ENCODE peak calls at places on chromosomes 6 and 20, in nine cellular contexts. One of them, this sample, is unnamed.

GRCh38 chr20:20546402-20546801 is 166.0 kb downstream of the RALGAPA2 start:
- DNase-seq in astrocyte: no peak
- DNase-seq in fibroblast of pulmonary artery: no peak
- DNase-seq in NCI-H345: no peak
- DNase-seq in ACHN: no peak
- DNase-seq in NCI-H1694: peak
- DNase-seq in hepatic stellate cell: no peak
- DNase-seq in LHCN-M2: peak
- DNase-seq in astrocyte of the spinal cord: no peak
- DNase-seq in this sample: peak

GRCh38 chr6:37548067-37548674 is 48.5 kb upstream of the CCDC167 start:
- DNase-seq in astrocyte: no peak
- DNase-seq in fibroblast of pulmonary artery: no peak
- DNase-seq in NCI-H345: no peak
- DNase-seq in ACHN: no peak
- DNase-seq in NCI-H1694: no peak
- DNase-seq in hepatic stellate cell: no peak
- DNase-seq in LHCN-M2: no peak
- DNase-seq in astrocyte of the spinal cord: no peak
- DNase-seq in this sample: no peak

GRCh38 chr6:159008656-159009288 is 8.8 kb upstream of the RSPH3 start:
- DNase-seq in astrocyte: peak
- DNase-seq in fibroblast of pulmonary artery: peak
- DNase-seq in NCI-H345: peak
- DNase-seq in ACHN: peak
- DNase-seq in NCI-H1694: peak
- DNase-seq in hepatic stellate cell: peak
- DNase-seq in LHCN-M2: no peak
- DNase-seq in astrocyte of the spinal cord: no peak
- DNase-seq in this sample: no peak

GRCh38 chr6:69980624-69981023 is 114.3 kb downstream of the COL19A1 start:
- DNase-seq in astrocyte: no peak
- DNase-seq in fibroblast of pulmonary artery: no peak
- DNase-seq in NCI-H345: no peak
- DNase-seq in ACHN: no peak
- DNase-seq in NCI-H1694: no peak
- DNase-seq in hepatic stellate cell: no peak
- DNase-seq in LHCN-M2: no peak
- DNase-seq in astrocyte of the spinal cord: no peak
- DNase-seq in this sample: peak

GRCh38 chr6:147712841-147713240 is 204.4 kb downstream of the SAMD5 start:
- DNase-seq in astrocyte: peak
- DNase-seq in fibroblast of pulmonary artery: no peak
- DNase-seq in NCI-H345: no peak
- DNase-seq in ACHN: no peak
- DNase-seq in NCI-H1694: no peak
- DNase-seq in hepatic stellate cell: no peak
- DNase-seq in LHCN-M2: no peak
- DNase-seq in astrocyte of the spinal cord: no peak
- DNase-seq in this sample: no peak

GRCh38 chr6:52325695-52326471 is 36.1 kb upstream of the PAQR8 start:
- DNase-seq in astrocyte: no peak
- DNase-seq in fibroblast of pulmonary artery: no peak
- DNase-seq in NCI-H345: no peak
- DNase-seq in ACHN: no peak
- DNase-seq in NCI-H1694: no peak
- DNase-seq in hepatic stellate cell: no peak
- DNase-seq in LHCN-M2: no peak
- DNase-seq in astrocyte of the spinal cord: no peak
- DNase-seq in this sample: no peak

GRCh38 chr6:132270745-132271414 is 130.4 kb downstream of the MOXD1 start:
- DNase-seq in astrocyte: peak
- DNase-seq in fibroblast of pulmonary artery: no peak
- DNase-seq in NCI-H345: no peak
- DNase-seq in ACHN: no peak
- DNase-seq in NCI-H1694: no peak
- DNase-seq in hepatic stellate cell: no peak
- DNase-seq in LHCN-M2: no peak
- DNase-seq in astrocyte of the spinal cord: no peak
- DNase-seq in this sample: no peak

GRCh38 chr20:10225439-10226080 is 6.9 kb downstream of the SNAP25 start:
- DNase-seq in astrocyte: no peak
- DNase-seq in fibroblast of pulmonary artery: no peak
- DNase-seq in NCI-H345: no peak
- DNase-seq in ACHN: peak
- DNase-seq in NCI-H1694: peak
- DNase-seq in hepatic stellate cell: no peak
- DNase-seq in LHCN-M2: peak
- DNase-seq in astrocyte of the spinal cord: no peak
- DNase-seq in this sample: peak

GRCh38 chr20:47334022-47334551 is 22.4 kb downstream of the ZMYND8 start:
- DNase-seq in astrocyte: peak
- DNase-seq in fibroblast of pulmonary artery: peak
- DNase-seq in NCI-H345: peak
- DNase-seq in ACHN: peak
- DNase-seq in NCI-H1694: no peak
- DNase-seq in hepatic stellate cell: peak
- DNase-seq in LHCN-M2: peak
- DNase-seq in astrocyte of the spinal cord: peak
- DNase-seq in this sample: no peak

GRCh38 chr6:134787261-134787871 is 162.5 kb downstream of the ALDH8A1 start:
- DNase-seq in astrocyte: peak
- DNase-seq in fibroblast of pulmonary artery: peak
- DNase-seq in NCI-H345: no peak
- DNase-seq in ACHN: peak
- DNase-seq in NCI-H1694: no peak
- DNase-seq in hepatic stellate cell: peak
- DNase-seq in LHCN-M2: peak
- DNase-seq in astrocyte of the spinal cord: peak
- DNase-seq in this sample: no peak

GRCh38 chr20:52104546-52105044 is 87.0 kb downstream of the ZFP64 start:
- DNase-seq in astrocyte: peak
- DNase-seq in fibroblast of pulmonary artery: peak
- DNase-seq in NCI-H345: no peak
- DNase-seq in ACHN: peak
- DNase-seq in NCI-H1694: no peak
- DNase-seq in hepatic stellate cell: peak
- DNase-seq in LHCN-M2: no peak
- DNase-seq in astrocyte of the spinal cord: peak
- DNase-seq in this sample: no peak

GRCh38 chr6:122610690-122611455 is 668 bp downstream of the PKIB start:
- DNase-seq in astrocyte: peak
- DNase-seq in fibroblast of pulmonary artery: peak
- DNase-seq in NCI-H345: peak
- DNase-seq in ACHN: peak
- DNase-seq in NCI-H1694: no peak
- DNase-seq in hepatic stellate cell: no peak
- DNase-seq in LHCN-M2: peak
- DNase-seq in astrocyte of the spinal cord: peak
- DNase-seq in this sample: no peak

GRCh38 chr6:137783640-137784198 is 83.3 kb upstream of the TNFAIP3 start:
- DNase-seq in astrocyte: no peak
- DNase-seq in fibroblast of pulmonary artery: peak
- DNase-seq in NCI-H345: no peak
- DNase-seq in ACHN: no peak
- DNase-seq in NCI-H1694: no peak
- DNase-seq in hepatic stellate cell: no peak
- DNase-seq in LHCN-M2: no peak
- DNase-seq in astrocyte of the spinal cord: no peak
- DNase-seq in this sample: no peak

GRCh38 chr20:49586967-49587587 is 19.1 kb upstream of the PTGIS start:
- DNase-seq in astrocyte: peak
- DNase-seq in fibroblast of pulmonary artery: peak
- DNase-seq in NCI-H345: no peak
- DNase-seq in ACHN: no peak
- DNase-seq in NCI-H1694: no peak
- DNase-seq in hepatic stellate cell: peak
- DNase-seq in LHCN-M2: no peak
- DNase-seq in astrocyte of the spinal cord: peak
- DNase-seq in this sample: no peak

GRCh38 chr20:59670786-59671492 is 66.6 kb downstream of the PHACTR3 start:
- DNase-seq in astrocyte: no peak
- DNase-seq in fibroblast of pulmonary artery: no peak
- DNase-seq in NCI-H345: no peak
- DNase-seq in ACHN: no peak
- DNase-seq in NCI-H1694: no peak
- DNase-seq in hepatic stellate cell: no peak
- DNase-seq in LHCN-M2: no peak
- DNase-seq in astrocyte of the spinal cord: no peak
- DNase-seq in this sample: no peak

GRCh38 chr6:166258854-166259276 is 49.3 kb downstream of the PRR18 start:
- DNase-seq in astrocyte: no peak
- DNase-seq in fibroblast of pulmonary artery: no peak
- DNase-seq in NCI-H345: no peak
- DNase-seq in ACHN: no peak
- DNase-seq in NCI-H1694: no peak
- DNase-seq in hepatic stellate cell: no peak
- DNase-seq in LHCN-M2: no peak
- DNase-seq in astrocyte of the spinal cord: peak
- DNase-seq in this sample: no peak

GRCh38 chr6:27617046-27617687 is 144.3 kb upstream of the ZNF184 start:
- DNase-seq in astrocyte: peak
- DNase-seq in fibroblast of pulmonary artery: peak
- DNase-seq in NCI-H345: no peak
- DNase-seq in ACHN: no peak
- DNase-seq in NCI-H1694: no peak
- DNase-seq in hepatic stellate cell: no peak
- DNase-seq in LHCN-M2: peak
- DNase-seq in astrocyte of the spinal cord: peak
- DNase-seq in this sample: no peak

GRCh38 chr6:142210606-142211005 is 63.5 kb downstream of the VTA1 start:
- DNase-seq in astrocyte: no peak
- DNase-seq in fibroblast of pulmonary artery: peak
- DNase-seq in NCI-H345: no peak
- DNase-seq in ACHN: no peak
- DNase-seq in NCI-H1694: no peak
- DNase-seq in hepatic stellate cell: peak
- DNase-seq in LHCN-M2: peak
- DNase-seq in astrocyte of the spinal cord: peak
- DNase-seq in this sample: no peak

GRCh38 chr20:47905628-47906487 is 120.6 kb upstream of the SULF2 start:
- DNase-seq in astrocyte: no peak
- DNase-seq in fibroblast of pulmonary artery: no peak
- DNase-seq in NCI-H345: no peak
- DNase-seq in ACHN: no peak
- DNase-seq in NCI-H1694: no peak
- DNase-seq in hepatic stellate cell: no peak
- DNase-seq in LHCN-M2: no peak
- DNase-seq in astrocyte of the spinal cord: no peak
- DNase-seq in this sample: no peak

GRCh38 chr20:19784511-19785172 is 26.6 kb downstream of the RIN2 start:
- DNase-seq in astrocyte: peak
- DNase-seq in fibroblast of pulmonary artery: peak
- DNase-seq in NCI-H345: peak
- DNase-seq in ACHN: peak
- DNase-seq in NCI-H1694: peak
- DNase-seq in hepatic stellate cell: peak
- DNase-seq in LHCN-M2: peak
- DNase-seq in astrocyte of the spinal cord: peak
- DNase-seq in this sample: peak

GRCh38 chr20:54221996-54222890 is 14.4 kb downstream of the PFDN4 start:
- DNase-seq in astrocyte: no peak
- DNase-seq in fibroblast of pulmonary artery: no peak
- DNase-seq in NCI-H345: peak
- DNase-seq in ACHN: no peak
- DNase-seq in NCI-H1694: no peak
- DNase-seq in hepatic stellate cell: no peak
- DNase-seq in LHCN-M2: no peak
- DNase-seq in astrocyte of the spinal cord: no peak
- DNase-seq in this sample: no peak

GRCh38 chr6:9095671-9096260 is 660.4 kb upstream of the SLC35B3 start:
- DNase-seq in astrocyte: no peak
- DNase-seq in fibroblast of pulmonary artery: no peak
- DNase-seq in NCI-H345: peak
- DNase-seq in ACHN: no peak
- DNase-seq in NCI-H1694: no peak
- DNase-seq in hepatic stellate cell: no peak
- DNase-seq in LHCN-M2: no peak
- DNase-seq in astrocyte of the spinal cord: no peak
- DNase-seq in this sample: no peak

GRCh38 chr20:53664121-53664520 is 70.5 kb upstream of the ZNF217 start:
- DNase-seq in astrocyte: no peak
- DNase-seq in fibroblast of pulmonary artery: no peak
- DNase-seq in NCI-H345: no peak
- DNase-seq in ACHN: no peak
- DNase-seq in NCI-H1694: no peak
- DNase-seq in hepatic stellate cell: no peak
- DNase-seq in LHCN-M2: no peak
- DNase-seq in astrocyte of the spinal cord: no peak
- DNase-seq in this sample: no peak

GRCh38 chr20:25030007-25030648 is 27.8 kb downstream of the ACSS1 start:
- DNase-seq in astrocyte: no peak
- DNase-seq in fibroblast of pulmonary artery: no peak
- DNase-seq in NCI-H345: no peak
- DNase-seq in ACHN: no peak
- DNase-seq in NCI-H1694: no peak
- DNase-seq in hepatic stellate cell: no peak
- DNase-seq in LHCN-M2: no peak
- DNase-seq in astrocyte of the spinal cord: no peak
- DNase-seq in this sample: no peak

GRCh38 chr6:167441653-167442644 is 117.1 kb downstream of the TTLL2 start:
- DNase-seq in astrocyte: no peak
- DNase-seq in fibroblast of pulmonary artery: no peak
- DNase-seq in NCI-H345: peak
- DNase-seq in ACHN: no peak
- DNase-seq in NCI-H1694: no peak
- DNase-seq in hepatic stellate cell: no peak
- DNase-seq in LHCN-M2: no peak
- DNase-seq in astrocyte of the spinal cord: peak
- DNase-seq in this sample: no peak

GRCh38 chr6:84227044-84227433 is 404 bp downstream of the CEP162 start:
- DNase-seq in astrocyte: no peak
- DNase-seq in fibroblast of pulmonary artery: peak
- DNase-seq in NCI-H345: no peak
- DNase-seq in ACHN: no peak
- DNase-seq in NCI-H1694: no peak
- DNase-seq in hepatic stellate cell: no peak
- DNase-seq in LHCN-M2: no peak
- DNase-seq in astrocyte of the spinal cord: no peak
- DNase-seq in this sample: no peak

GRCh38 chr6:111858347-111858746 is 14.9 kb downstream of the FYN start:
- DNase-seq in astrocyte: no peak
- DNase-seq in fibroblast of pulmonary artery: no peak
- DNase-seq in NCI-H345: no peak
- DNase-seq in ACHN: no peak
- DNase-seq in NCI-H1694: no peak
- DNase-seq in hepatic stellate cell: no peak
- DNase-seq in LHCN-M2: no peak
- DNase-seq in astrocyte of the spinal cord: no peak
- DNase-seq in this sample: no peak

This sample was measured in DMS 273 treated with DMSO at 0.1 percent for 48 hours.